ENCODE peak calls at places on chromosomes 1 and 21, in five cellular contexts. T, R, Z, A and D are unnamed samples.

GRCh38 chr1:199931666-199932377 is 95.7 kb upstream of the NR5A2 start:
- DNase-seq in Z (no peak), A (no peak), T (no peak), R (no peak), D (no peak)

GRCh38 chr1:10001016-10001665 is 4.1 kb downstream of the RBP7 start:
- DNase-seq in T (no peak), R (no peak), A (no peak), Z (no peak), D (no peak)

GRCh38 chr1:205263580-205264190 is 35.9 kb downstream of the TMCC2 start:
- DNase-seq in R (no peak), A (no peak), T (no peak), Z (no peak), D (no peak)

GRCh38 chr1:110555807-110556470 is 37.0 kb upstream of the KCNA10 start:
- DNase-seq in Z (no peak), T (no peak), R (peak), A (no peak), D (peak)

GRCh38 chr1:246875041-246876026 is 56.4 kb downstream of the AHCTF1 start:
- DNase-seq in A (no peak), T (no peak), Z (no peak), R (no peak), D (no peak)

GRCh38 chr1:203935286-203935685 is 73.9 kb downstream of the SNRPE start:
- DNase-seq in T (no peak), A (no peak), R (no peak), Z (no peak), D (no peak)

GRCh38 chr1:151715726-151716404 is 738 bp downstream of the CELF3 start:
- DNase-seq in A (no peak), Z (no peak), T (no peak), R (peak), D (no peak)

GRCh38 chr1:185935360-185935759 is 201.2 kb downstream of the HMCN1 start:
- DNase-seq in R (no peak), A (no peak), Z (no peak), T (no peak), D (no peak)

GRCh38 chr1:202144510-202145324 is at the start of gene ARL8A:
- DNase-seq in R (peak), Z (no peak), A (no peak), T (peak), D (no peak)

GRCh38 chr1:206706298-206706791 is 21.6 kb downstream of the MAPKAPK2 start:
- DNase-seq in A (no peak), R (peak), Z (no peak), T (peak), D (peak)

GRCh38 chr21:40331182-40331581 is 463.9 kb downstream of the PCP4 start:
- DNase-seq in R (no peak), Z (no peak), T (no peak), A (no peak), D (no peak)

GRCh38 chr1:24641646-24642151 is 1.4 kb upstream of the SRRM1 start:
- DNase-seq in T (no peak), A (no peak), R (no peak), Z (no peak), D (no peak)

GRCh38 chr1:197572169-197572568 is 203.1 kb downstream of the DENND1B start:
- DNase-seq in R (no peak), A (no peak), Z (no peak), T (no peak), D (no peak)

GRCh38 chr1:48017716-48018115 is 20.5 kb upstream of the TRABD2B start:
- DNase-seq in Z (no peak), A (no peak), T (no peak), R (no peak), D (peak)

GRCh38 chr1:161511018-161511755 is 5.9 kb downstream of the FCGR2A start:
- DNase-seq in Z (no peak), R (no peak), T (no peak), A (no peak), D (no peak)

GRCh38 chr1:50441183-50441582 is 17.9 kb upstream of the DMRTA2 start:
- DNase-seq in T (no peak), R (no peak), Z (no peak), A (no peak), D (no peak)

GRCh38 chr1:206578959-206579358 is 33.3 kb downstream of the EIF2D start:
- DNase-seq in T (no peak), A (no peak), Z (no peak), R (no peak), D (no peak)

GRCh38 chr1:38026592-38027200 is 14.2 kb downstream of the UTP11 start:
- DNase-seq in R (peak), A (no peak), T (no peak), Z (no peak), D (no peak)

DNA sequence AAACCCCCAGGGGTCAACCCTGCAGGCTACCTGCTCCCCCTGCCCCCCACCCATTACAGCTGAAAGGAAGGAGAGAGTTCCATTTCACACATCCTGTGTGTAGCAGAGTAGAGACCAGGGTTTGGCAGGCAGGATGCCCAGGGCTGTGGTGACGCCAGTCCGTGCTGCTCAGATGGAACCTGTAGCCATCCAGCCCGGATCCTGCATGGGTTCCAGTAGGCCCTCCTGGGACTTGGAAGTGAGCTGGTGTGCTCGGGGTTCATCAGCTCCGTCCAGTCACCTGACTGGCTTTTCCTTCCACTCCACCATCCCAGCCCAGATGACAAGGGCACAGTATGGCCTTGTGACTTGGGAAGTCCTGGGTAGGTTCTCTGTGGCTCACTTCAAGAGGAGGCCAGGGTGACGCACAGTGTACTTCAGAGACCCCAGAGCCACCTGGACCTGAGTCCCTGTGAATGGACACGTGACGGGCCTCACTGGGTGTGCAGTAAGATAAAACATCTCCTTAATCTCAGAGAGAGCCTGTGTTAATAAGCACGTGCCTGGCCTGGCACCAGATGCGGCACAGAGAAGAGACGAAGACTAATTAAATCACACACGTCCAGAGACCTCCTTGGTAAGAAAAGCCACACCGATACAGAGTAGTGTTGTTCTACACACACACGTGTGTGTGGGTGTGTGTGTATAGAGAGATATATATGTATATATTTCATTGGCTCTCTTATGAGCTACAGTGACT is 16.0 kb downstream of the ITPKB start:
- DNase-seq in A (no peak), T (no peak), Z (no peak), R (no peak), D (no peak)
- H3K4me3 ChIP-seq in A (no peak), T (no peak), Z (no peak), R (no peak), D (no peak)

DNA sequence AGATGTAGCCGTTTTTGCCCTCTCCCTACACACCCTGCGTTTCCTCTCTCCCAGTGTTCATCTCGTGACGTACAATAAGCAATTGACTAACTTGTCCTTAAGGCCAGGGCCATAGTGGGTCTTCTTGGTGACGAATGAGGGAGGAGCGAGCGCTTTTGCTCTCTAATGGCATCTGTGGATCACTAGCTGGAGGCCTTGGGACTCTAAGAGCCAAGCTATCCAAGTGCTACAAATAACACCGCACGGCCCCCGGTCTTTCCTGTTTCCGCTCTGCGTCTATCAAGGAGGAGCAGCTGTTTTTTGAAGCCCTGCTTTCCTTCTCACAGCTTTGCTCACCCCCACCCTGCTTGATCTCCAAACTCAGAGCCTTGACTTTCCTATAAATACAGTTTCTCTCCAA is 25.2 kb downstream of the EVA1C start:
- DNase-seq in T (peak), R (no peak), A (no peak), Z (no peak), D (no peak)
- H3K27ac ChIP-seq in T (no peak), R (no peak), A (no peak), Z (no peak), D (no peak)

GRCh38 chr1:74223453-74223852 is 11.7 kb upstream of the TNNI3K start:
- DNase-seq in R (no peak), A (no peak), Z (no peak), T (no peak), D (no peak)
- H3K4me3 ChIP-seq in R (no peak), A (no peak), Z (no peak), T (no peak), D (no peak)

GRCh38 chr1:179933219-179933618 is 21.4 kb upstream of the CEP350 start:
- DNase-seq in R (no peak), A (no peak), T (no peak), Z (no peak), D (no peak)

GRCh38 chr1:179937668-179938259 is 16.8 kb upstream of the CEP350 start:
- DNase-seq in Z (no peak), R (no peak), A (no peak), T (no peak), D (no peak)

GRCh38 chr1:179939941-179940340 is 14.7 kb upstream of the CEP350 start:
- DNase-seq in A (no peak), T (no peak), Z (no peak), R (no peak), D (no peak)

GRCh38 chr1:179938752-179939151 is 15.9 kb upstream of the CEP350 start:
- DNase-seq in Z (no peak), A (no peak), T (no peak), R (no peak), D (no peak)

DNA sequence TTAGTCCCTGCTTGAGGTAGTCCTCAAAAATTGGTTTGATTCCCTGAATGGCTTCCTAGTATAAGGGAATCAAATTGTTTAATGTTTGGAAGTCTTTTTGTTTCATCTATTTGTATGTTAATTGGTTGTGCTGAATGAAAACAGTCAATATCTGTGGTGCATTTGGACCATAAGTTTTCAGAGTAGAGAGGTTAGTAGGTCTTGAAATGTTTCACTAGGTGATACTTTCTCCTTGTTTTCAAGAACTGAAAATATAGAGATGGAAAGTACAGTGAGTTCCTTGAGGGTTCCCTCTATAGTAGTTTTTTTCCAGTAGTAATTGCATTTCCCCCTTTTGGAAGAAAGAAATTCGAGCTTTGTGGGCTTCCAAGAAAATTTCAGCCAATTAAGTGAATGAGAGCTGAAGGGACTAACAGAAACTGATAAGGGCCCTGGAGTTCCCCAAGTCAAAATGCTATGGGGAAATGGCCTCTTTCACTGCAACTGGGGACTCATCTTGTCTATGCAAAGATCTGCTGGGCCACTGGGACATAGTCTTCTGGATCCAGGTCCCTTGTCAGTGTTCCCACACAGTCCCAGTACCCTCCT is 18.6 kb upstream of the CEP350 start:
- DNase-seq in Z (no peak), A (no peak), R (no peak), T (no peak), D (no peak)
- H3K27ac ChIP-seq in Z (no peak), A (no peak), R (no peak), T (no peak), D (no peak)

DNA sequence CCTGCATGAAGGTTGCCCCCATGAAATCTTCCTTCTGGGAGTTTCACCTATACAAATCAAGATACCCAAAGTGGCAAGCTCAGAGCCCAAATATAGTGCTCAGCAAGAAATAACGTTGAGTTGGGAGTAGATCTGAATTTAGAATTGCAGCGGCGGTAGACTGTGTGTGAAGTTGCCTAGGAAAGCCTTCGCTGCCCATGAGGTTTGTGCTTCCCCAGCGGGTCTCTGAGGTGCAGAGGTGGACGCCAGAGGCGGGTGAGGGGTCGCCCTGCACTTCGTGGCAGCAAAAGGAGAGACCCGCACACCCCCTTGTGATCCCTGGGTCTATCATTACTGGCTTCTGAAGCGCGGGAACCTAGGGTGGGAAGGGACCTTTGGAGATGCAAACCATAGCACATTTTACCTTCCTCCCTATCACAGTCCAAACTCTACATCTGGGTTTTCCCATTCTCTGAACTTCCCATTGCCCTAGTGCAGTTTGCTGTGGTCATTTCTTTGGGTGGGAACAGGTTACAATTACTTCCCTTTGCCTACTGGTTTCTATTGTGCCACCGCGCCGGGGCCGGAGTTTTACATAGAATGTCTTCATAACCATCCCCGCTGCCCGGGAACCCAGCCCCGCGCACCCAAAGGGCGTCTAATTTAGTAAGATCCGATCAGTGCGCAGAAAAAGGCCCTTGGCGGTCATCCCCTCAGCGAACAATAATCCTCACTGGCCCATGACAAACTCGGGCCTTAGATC is 5.2 kb downstream of the TBX15 start:
- DNase-seq in R (no peak), Z (no peak), A (no peak), T (no peak), D (no peak)
- H3K4me3 ChIP-seq in R (no peak), Z (no peak), A (no peak), T (no peak), D (no peak)

GRCh38 chr21:38960251-38960650 is 154.5 kb downstream of the ETS2 start:
- DNase-seq in Z (no peak), A (no peak), T (no peak), R (no peak), D (no peak)

GRCh38 chr21:38968887-38969543 is 163.3 kb downstream of the ETS2 start:
- DNase-seq in R (no peak), Z (no peak), A (no peak), T (no peak), D (no peak)

GRCh38 chr21:38965910-38966504 is 160.3 kb downstream of the ETS2 start:
- DNase-seq in R (no peak), A (no peak), Z (no peak), T (no peak), D (no peak)

GRCh38 chr21:38963006-38963405 is 157.3 kb downstream of the ETS2 start:
- DNase-seq in T (no peak), R (no peak), Z (no peak), A (no peak), D (no peak)

DNA sequence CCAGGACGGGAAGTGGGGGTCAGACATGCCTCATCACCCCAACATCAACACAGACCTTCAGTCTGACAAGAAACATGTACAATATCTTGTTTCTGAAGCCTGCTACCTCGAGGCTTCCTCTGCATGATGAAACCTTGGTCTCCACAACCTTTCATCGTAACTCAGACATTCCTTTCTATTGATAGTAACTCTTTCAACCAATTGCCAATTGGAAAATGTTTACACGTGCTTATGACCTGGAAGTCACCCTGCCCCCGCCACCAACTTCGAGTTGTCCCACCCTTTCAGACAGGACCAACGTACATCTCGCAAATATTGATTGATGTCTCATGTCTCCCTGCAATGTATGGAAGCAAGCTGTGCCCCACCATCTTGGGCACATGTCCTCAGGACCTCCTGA is 159.5 kb downstream of the ETS2 start:
- DNase-seq in R (no peak), Z (no peak), A (no peak), T (no peak), D (no peak)
- H3K27ac ChIP-seq in R (no peak), Z (peak), A (no peak), T (no peak), D (no peak)

DNA sequence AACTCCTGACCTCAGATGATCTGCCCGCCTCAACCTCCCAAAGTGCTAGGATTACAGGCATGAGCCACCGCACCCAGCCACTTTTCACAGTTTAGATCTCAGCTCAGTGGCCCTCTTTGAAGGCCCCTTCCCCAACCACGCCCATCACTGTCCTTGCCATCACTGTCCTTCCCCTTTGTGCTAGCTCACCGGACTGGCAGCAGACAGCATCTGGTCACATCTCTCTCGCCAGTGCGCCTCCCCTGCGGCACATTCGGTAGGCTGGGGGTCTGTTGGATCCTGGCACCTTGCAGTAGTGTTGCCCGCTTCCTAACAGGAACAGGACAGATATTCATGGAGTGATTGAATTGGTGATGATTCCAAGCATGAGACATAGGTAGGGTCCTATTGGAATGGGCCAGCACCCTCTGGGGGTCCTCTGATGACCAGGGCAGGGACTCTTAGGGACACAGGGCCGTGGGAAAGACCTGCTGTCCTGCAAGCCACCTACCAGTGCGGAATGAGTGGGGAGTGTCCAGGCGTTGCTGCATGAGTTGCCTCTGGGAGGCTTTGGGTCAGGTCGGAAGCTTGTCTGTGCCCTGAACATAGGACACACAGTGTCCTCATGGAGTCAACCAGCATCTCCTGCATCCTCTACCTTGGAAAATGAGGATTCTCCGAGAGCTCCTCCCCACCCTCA is 178.8 kb upstream of the VAMP3 start:
- DNase-seq in R (no peak), A (no peak), Z (no peak), T (no peak), D (no peak)
- H3K4me3 ChIP-seq in R (no peak), A (no peak), Z (no peak), T (no peak), D (no peak)

DNA sequence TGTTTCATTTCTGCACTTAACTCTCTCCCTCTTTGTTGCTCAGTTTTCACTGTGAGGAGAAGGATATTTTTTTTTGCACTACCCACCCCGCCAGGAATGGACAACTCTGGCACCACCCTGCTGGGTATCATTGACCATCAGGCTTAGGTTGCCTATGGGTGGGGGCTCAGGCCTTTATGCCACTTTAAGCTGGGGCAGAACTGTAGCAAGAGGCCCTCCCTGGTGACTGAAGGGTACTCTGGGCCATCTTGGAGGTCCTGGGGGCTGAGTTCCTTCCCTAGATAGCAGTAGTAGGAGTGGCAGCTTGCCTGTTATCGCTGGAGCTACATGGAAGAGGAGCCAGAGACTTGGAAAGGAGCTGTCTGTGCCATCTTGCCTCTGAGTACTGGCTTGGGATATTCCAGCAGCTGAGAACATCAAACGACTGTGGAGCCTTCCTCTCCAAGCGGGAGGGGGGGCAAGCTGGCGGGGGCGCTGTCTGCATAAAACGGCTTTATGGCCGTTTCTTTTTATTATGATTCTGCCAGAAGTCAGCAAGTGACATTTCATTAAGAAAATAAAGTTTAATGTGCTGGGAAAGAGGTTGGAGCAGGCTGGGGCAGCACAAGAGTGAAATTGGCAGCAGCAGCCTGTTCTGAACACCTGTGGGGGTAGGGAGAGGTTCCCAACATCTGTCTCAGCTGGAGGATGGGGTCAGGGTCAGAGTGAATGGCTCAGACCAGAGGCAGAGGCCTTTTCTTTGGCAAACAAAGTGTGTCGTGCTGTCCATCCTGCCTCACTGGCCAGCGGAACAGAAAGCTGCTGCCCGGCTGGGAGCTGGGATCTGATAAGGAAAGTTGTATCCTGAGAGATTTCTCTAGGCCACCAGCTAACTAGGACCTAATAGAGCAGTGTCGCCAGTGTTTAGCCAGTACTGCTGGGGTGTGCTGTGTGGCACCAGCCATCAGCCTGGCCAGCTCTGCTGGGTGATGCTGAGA is 32.9 kb downstream of the TMEM53 start:
- DNase-seq in A (no peak), Z (no peak), T (no peak), R (no peak), D (no peak)
- H3K27ac ChIP-seq in A (no peak), Z (no peak), T (peak), R (peak), D (no peak)